ENCODE peak calls at places on chromosomes 1 and 21, in eight cellular contexts. U is CD4-positive, alpha-beta memory T cell; T is GM23338; Q is SJSA1; M is cardiac muscle cell; I is small intestine; L is uterus; Y is psoas muscle. A is an unnamed sample. For H3K4me1 and H3K27me3, the result is how much of the 10 kb centered on the place peaks cover.

GRCh38 chr1:194512957-194513356 is 1326.5 kb upstream of the B3GALT2 start:
- DNase-seq in U (no peak), T (no peak), Q (no peak), M (peak), I (no peak), L (no peak), Y (no peak), A (no peak)

GRCh38 chr1:3024588-3024987 is 3.3 kb downstream of the ACTRT2 start:
- DNase-seq in U (no peak), T (no peak), Q (no peak), M (no peak), I (no peak), L (no peak), Y (no peak), A (no peak)

GRCh38 chr1:203364806-203365205 is 13.9 kb upstream of the FMOD start:
- DNase-seq in U (no peak), T (no peak), Q (no peak), M (no peak), I (peak), L (no peak), Y (no peak), A (no peak)

GRCh38 chr1:67687649-67688048 is 2.6 kb downstream of the GADD45A start:
- DNase-seq in U (no peak), T (no peak), Q (peak), M (no peak), I (no peak), L (no peak), Y (no peak), A (no peak)

GRCh38 chr21:37182222-37182621 is 84.9 kb downstream of the VPS26C start:
- DNase-seq in U (no peak), T (no peak), Q (no peak), M (no peak), I (no peak), L (no peak), Y (no peak), A (no peak)

GRCh38 chr1:174118726-174119125 is 40.6 kb upstream of the RABGAP1L start:
- DNase-seq in U (no peak), T (no peak), Q (no peak), M (peak), I (no peak), L (no peak), Y (no peak), A (no peak)

GRCh38 chr1:84146375-84147032 is 2.4 kb downstream of the PRKACB start:
- DNase-seq in U (no peak), T (no peak), Q (no peak), M (no peak), I (no peak), L (no peak), Y (no peak), A (no peak)

GRCh38 chr1:107010582-107010981 is 45.9 kb upstream of the PRMT6 start:
- DNase-seq in U (no peak), T (no peak), Q (no peak), M (no peak), I (no peak), L (no peak), Y (no peak), A (no peak)

GRCh38 chr21:44263221-44263671 is 1.5 kb upstream of the DNMT3L start:
- DNase-seq in U (no peak), T (peak), Q (peak), M (peak), I (no peak), L (no peak), Y (peak), A (no peak)

GRCh38 chr1:25875856-25876692 is 566 bp upstream of the PAQR7 start:
- DNase-seq in U (peak), T (peak), Q (no peak), M (peak), I (peak), L (no peak), Y (no peak), A (no peak)

GRCh38 chr1:42479621-42480020 is 16.5 kb downstream of the CCDC30 start:
- DNase-seq in U (no peak), T (peak), Q (no peak), M (no peak), I (no peak), L (no peak), Y (no peak), A (no peak)

GRCh38 chr1:2226525-2227340 is 1.4 kb upstream of the SKI start:
- DNase-seq in U (no peak), T (peak), Q (peak), M (no peak), I (no peak), L (peak), Y (no peak), A (no peak)

GRCh38 chr1:44037154-44037553 is 5.9 kb upstream of the SLC6A9 start:
- DNase-seq in U (no peak), T (no peak), Q (no peak), M (peak), I (no peak), L (no peak), Y (no peak), A (no peak)

GRCh38 chr1:166172106-166172505 is 5.3 kb upstream of the FAM78B start:
- DNase-seq in U (no peak), T (no peak), Q (no peak), M (no peak), I (peak), L (no peak), Y (no peak), A (no peak)

GRCh38 chr1:156749429-156750118 is 1.9 kb downstream of the HDGF start:
- DNase-seq in U (no peak), T (no peak), Q (no peak), M (no peak), I (peak), L (no peak), Y (no peak), A (no peak)
- H3K4me1 ChIP-seq in U (half or more), T (half or more), Q (under half), M (under half), I (under half), L (under half), Y (half or more), A (under half)

GRCh38 chr1:23613191-23614126 is 54.2 kb upstream of the ID3 start:
- DNase-seq in U (peak), T (no peak), Q (no peak), M (no peak), I (no peak), L (no peak), Y (no peak), A (no peak)
- H3K27ac ChIP-seq in U (peak), T (no peak), Q (no peak), M (no peak), I (peak), L (no peak), Y (no peak), A (no peak)

GRCh38 chr1:22661880-22662279 is 8.8 kb downstream of the C1QB start:
- DNase-seq in U (no peak), T (no peak), Q (no peak), M (no peak), I (no peak), L (no peak), Y (no peak), A (no peak)
- H3K27me3 ChIP-seq in U (under half), T (under half), Q (under half), M (under half), I (under half), L (under half), Y (under half), A (under half)

DNA sequence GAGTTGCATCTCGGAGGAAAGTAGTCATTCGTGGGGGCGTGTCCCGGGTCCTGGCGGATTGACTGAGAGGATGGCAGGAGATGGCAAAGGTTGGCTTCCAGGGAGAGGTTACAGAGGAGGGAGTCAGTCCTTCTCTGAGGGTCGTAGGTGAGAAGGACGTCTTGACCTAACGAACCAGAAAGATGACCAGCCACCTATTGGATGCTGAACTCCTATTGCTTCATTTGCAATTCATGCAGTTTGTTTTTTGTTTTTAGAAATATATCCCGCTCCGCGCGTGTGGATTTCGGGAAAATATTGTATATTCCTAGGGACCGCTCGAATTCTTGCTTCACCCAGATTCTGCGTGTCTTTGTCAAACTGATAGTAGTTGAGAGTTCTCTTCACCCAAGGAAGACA is 527 bp downstream of the DISP1 start:
- DNase-seq in U (no peak), T (no peak), Q (peak), M (peak), I (no peak), L (peak), Y (no peak), A (no peak)
- H3K4me1 ChIP-seq in U (under half), T (under half), Q (under half), M (under half), I (under half), L (under half), Y (under half), A (under half)